ENCODE peak calls at places on chromosomes 3 and 15, in five cellular contexts. Y is choroid plexus epithelial cell, H is IMR-90, E is left lung, U is AG04450. B is an unnamed sample.

GRCh38 chr3:58131101-58131500 is 79.7 kb downstream of the DNASE1L3 start:
- DNase-seq in E (no peak), H (no peak), U (no peak), Y (no peak), B (no peak)

GRCh38 chr15:81351651-81352050 is 22.4 kb downstream of the TMC3 start:
- DNase-seq in E (no peak), H (no peak), U (no peak), Y (no peak), B (no peak)

GRCh38 chr3:133573054-133573628 is 345 bp upstream of the CDV3 start:
- DNase-seq in Y (peak), H (peak), E (peak), U (peak), B (peak)

GRCh38 chr3:189841474-189842205 is 210.5 kb downstream of the TP63 start:
- DNase-seq in Y (peak), H (peak), U (no peak), E (no peak), B (no peak)

GRCh38 chr3:119624002-119624401 is 26.3 kb downstream of the PLA1A start:
- DNase-seq in Y (no peak), E (no peak), U (no peak), H (no peak), B (no peak)

GRCh38 chr3:47781326-47781684 is 388 bp downstream of the SMARCC1 start:
- DNase-seq in U (no peak), H (no peak), E (peak), Y (no peak), B (no peak)

GRCh38 chr3:78494831-78495230 is 1273.0 kb downstream of the ROBO1 start:
- DNase-seq in E (no peak), Y (no peak), U (no peak), H (no peak), B (no peak)

GRCh38 chr3:106215047-106215446 is 346.2 kb upstream of the CBLB start:
- DNase-seq in E (no peak), H (peak), Y (peak), U (no peak), B (no peak)

GRCh38 chr15:41558400-41559238 is at the start of gene TYRO3:
- DNase-seq in H (no peak), Y (peak), E (peak), U (no peak), B (no peak)

GRCh38 chr3:196168808-196169391 is 42.3 kb downstream of the ZDHHC19 start:
- DNase-seq in Y (peak), U (no peak), H (no peak), E (peak), B (no peak)

GRCh38 chr3:135150282-135150681 is 355.2 kb downstream of the EPHB1 start:
- DNase-seq in U (no peak), E (no peak), H (no peak), Y (no peak), B (no peak)

GRCh38 chr15:70127288-70127746 is 29.6 kb upstream of the TLE3 start:
- DNase-seq in H (no peak), E (no peak), Y (no peak), U (no peak), B (no peak)

GRCh38 chr15:22956257-22956979 is 23.8 kb downstream of the CYFIP1 start:
- DNase-seq in E (no peak), Y (peak), U (no peak), H (no peak), B (no peak)

GRCh38 chr15:75138016-75138999 is 63.4 kb upstream of the C15orf39 start:
- DNase-seq in H (peak), Y (peak), U (no peak), E (no peak), B (no peak)

GRCh38 chr3:4493931-4494806 is 1.0 kb downstream of the ITPR1 start:
- DNase-seq in E (no peak), Y (peak), U (no peak), H (peak), B (no peak)

GRCh38 chr3:131503328-131503650 is 518 bp upstream of the MRPL3 start:
- DNase-seq in U (no peak), H (no peak), Y (no peak), E (no peak), B (no peak)

GRCh38 chr15:68565701-68566100 is 13.1 kb upstream of the CORO2B start:
- DNase-seq in U (no peak), H (no peak), Y (no peak), E (no peak), B (no peak)

GRCh38 chr15:88605507-88606436 is 15.4 kb upstream of the AEN start:
- DNase-seq in U (no peak), H (peak), Y (peak), E (peak), B (no peak)

GRCh38 chr3:12807066-12807465 is 10.6 kb downstream of the CAND2 start:
- DNase-seq in E (no peak), H (no peak), Y (no peak), U (no peak), B (no peak)

GRCh38 chr15:73930790-73931281 is 4.6 kb downstream of the LOXL1 start:
- DNase-seq in U (no peak), H (peak), E (no peak), Y (peak), B (no peak)

GRCh38 chr3:73086071-73086494 is 24.6 kb downstream of the EBLN2 start:
- DNase-seq in H (peak), E (no peak), U (peak), Y (peak), B (no peak)
- TF ChIP-seq CTCF in H (peak), E (peak), U (peak), Y (peak), B (peak)

GRCh38 chr3:168095611-168096209 is at the start of gene GOLIM4:
- DNase-seq in E (peak), Y (peak), U (peak), H (peak), B (peak)
- TF ChIP-seq CTCF in E (no peak), Y (peak), U (no peak), H (no peak), B (no peak)

DNA sequence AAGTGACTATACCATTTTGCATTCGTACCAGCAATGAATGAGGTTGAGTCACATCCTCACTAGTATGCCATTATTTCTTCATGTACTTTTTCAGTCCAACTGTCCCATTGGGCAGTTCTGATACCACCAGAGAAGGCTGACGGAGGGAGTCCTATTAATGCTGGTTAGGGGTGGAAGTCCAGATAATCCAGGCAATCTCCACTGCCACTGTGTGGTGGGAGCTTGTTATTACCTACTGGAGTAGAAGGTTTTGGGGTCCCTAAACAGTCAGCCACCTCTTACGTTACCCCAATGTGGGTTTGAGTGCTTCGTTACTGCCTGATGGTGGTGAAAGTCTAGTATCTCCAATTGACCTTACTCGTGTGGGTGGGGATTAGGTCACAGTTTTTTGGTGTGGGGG is 210.8 kb downstream of the DOCK3 start:
- DNase-seq in U (no peak), Y (no peak), E (no peak), H (no peak), B (no peak)
- TF ChIP-seq CTCF in U (peak), Y (no peak), E (no peak), H (no peak), B (no peak)

DNA sequence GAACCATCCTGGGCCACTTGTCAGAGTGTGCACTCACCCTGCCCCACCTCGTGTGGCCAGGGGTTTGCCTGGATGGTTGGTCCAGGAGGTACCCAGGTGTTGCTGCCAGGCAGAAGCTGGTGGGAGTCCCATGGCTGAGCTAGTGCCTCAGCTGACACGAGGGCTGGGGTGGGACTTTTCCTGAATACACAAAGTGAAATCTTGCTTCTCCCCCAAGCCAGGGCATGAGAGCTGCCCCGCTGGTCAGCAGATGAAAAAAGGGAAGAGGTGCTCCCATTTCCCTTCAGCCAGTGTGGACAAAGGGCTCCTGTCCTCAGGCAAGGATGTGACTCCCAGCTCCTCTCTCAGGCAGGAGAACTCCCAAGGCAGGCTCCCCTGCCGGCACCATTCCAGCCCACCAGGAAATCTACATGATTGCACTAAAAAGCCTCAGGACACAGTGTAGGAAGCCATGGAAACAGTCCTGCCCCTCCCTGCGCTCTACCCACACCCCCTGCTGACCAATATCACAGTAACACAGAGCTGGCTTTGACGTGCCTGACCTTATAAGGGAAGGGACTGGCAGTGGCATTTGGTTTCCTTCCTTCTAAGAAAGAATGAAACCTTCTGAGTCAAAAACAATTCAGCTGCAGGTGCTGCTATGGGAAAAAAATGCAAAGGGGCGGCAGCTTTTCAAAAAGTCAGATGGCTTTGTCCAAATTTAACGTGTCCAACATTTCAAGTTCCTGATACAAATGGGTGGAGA is 33.9 kb downstream of the MYO5C start:
- DNase-seq in Y (peak), E (no peak), U (peak), H (peak), B (peak)
- TF ChIP-seq CTCF in Y (peak), E (no peak), U (peak), H (no peak), B (peak)

DNA sequence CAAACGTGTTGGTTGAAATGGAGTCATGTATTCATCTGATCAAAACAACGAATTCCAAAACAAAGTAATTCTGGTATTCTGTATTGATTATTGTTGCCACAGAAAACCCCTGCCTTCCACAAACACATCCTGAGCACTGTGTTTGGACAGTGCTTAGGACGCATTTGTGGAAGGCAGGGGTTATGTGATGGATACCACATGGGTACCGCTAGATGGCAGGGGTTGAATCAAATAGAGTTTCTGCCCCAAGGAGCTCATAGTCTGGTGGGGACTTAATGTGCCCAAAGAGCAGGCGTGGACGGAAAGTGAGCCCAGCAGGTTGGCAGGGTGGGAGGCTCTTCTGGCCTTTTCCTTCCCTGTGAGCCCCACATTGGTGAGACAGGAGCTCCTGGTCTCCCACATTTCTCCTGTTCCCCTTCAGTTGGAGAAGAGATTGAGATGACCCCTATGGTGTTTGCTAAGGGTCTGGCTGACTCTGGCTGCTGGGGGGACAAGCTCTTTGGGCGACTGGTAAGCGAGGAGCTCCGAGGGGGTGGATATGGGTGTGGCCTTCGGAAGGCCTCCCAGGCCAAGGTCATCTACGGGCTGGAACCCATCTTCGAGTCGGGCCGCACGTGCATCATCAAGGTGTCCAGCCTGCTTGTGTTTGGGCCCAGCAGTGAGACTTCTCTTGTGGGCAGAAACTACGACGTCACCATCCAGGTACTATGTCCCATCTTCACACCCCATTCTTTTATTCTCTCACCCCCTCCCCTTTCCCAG is 22.1 kb upstream of the SLC28A1 start:
- DNase-seq in H (no peak), E (no peak), U (no peak), Y (no peak), B (peak)
- TF ChIP-seq CTCF in H (no peak), E (no peak), U (no peak), Y (no peak), B (no peak)